ENCODE peak calls at places on chromosomes 11 and 22, in five cellular contexts. Q is islet precursor cell; C is GM10248; I is activated gamma-delta T cell treated with anti-CD3 and anti-CD28 coated beads, Interleukin-2, amount 50 U/mL, for 16 hours; R is left cardiac atrium. P is an unnamed sample.

GRCh38 chr11:99513368-99513767 is 492.6 kb downstream of the CNTN5 start:
- DNase-seq in I (no peak), Q (no peak), R (no peak), C (no peak), P (no peak)

GRCh38 chr11:64856382-64857227 is 12.2 kb upstream of the CDC42BPG start:
- DNase-seq in Q (peak), R (peak), C (no peak), I (no peak), P (peak)

GRCh38 chr11:46127150-46127638 is 5.9 kb upstream of the PHF21A start:
- DNase-seq in Q (peak), I (peak), R (peak), C (peak), P (peak)

GRCh38 chr22:42321908-42322561 is 51.6 kb upstream of the TCF20 start:
- DNase-seq in I (no peak), C (no peak), Q (peak), R (no peak), P (no peak)

GRCh38 chr11:97972731-97973130 is 1048.0 kb upstream of the CNTN5 start:
- DNase-seq in I (no peak), Q (no peak), C (no peak), R (no peak), P (no peak)

GRCh38 chr22:22720724-22721261 is 76.4 kb downstream of the GGTLC2 start:
- DNase-seq in Q (no peak), R (no peak), C (peak), I (no peak), P (no peak)

GRCh38 chr11:111327908-111328624 is 29.7 kb downstream of the POU2AF3 start:
- DNase-seq in Q (no peak), I (no peak), R (no peak), C (no peak), P (peak)

GRCh38 chr22:46147471-46148267 is 2.7 kb upstream of the PPARA start:
- DNase-seq in R (no peak), C (no peak), I (no peak), Q (peak), P (no peak)

GRCh38 chr11:120648706-120649250 is 137.2 kb downstream of the GRIK4 start:
- DNase-seq in Q (no peak), C (no peak), R (no peak), I (no peak), P (no peak)

P was measured in LoVo.